ENCODE peak calls at places on chromosomes 2 and 18, in ten cellular contexts. S is naive B cell; X is activated T-cell treated with anti-CD3 and anti-CD28 coated beads for 1 hour; A is stimulated activated CD4-positive, alpha-beta T cell treated with anti-CD3 and anti-CD28 coated beads, Interleukin-2, amount 100 ng/mL, for 48 hours; T is omental fat pad; P is T follicular helper cell; I is midbrain; K is heart left ventricle; J is GM10248; Y is pancreas. M is an unnamed sample.

GRCh38 chr2:223626713-223627112 is 24.6 kb upstream of the SCG2 start:
- DNase-seq in J (no peak), X (no peak), T (no peak), Y (no peak), K (no peak), S (no peak), I (no peak), A (no peak), P (no peak), M (no peak)

GRCh38 chr2:71938108-71938507 is 209.6 kb downstream of the CYP26B1 start:
- DNase-seq in K (no peak), Y (no peak), P (no peak), S (no peak), A (no peak), X (no peak), J (no peak), I (no peak), T (no peak), M (no peak)

GRCh38 chr2:27303093-27304025 is 4.9 kb downstream of the UCN start:
- DNase-seq in T (no peak), X (peak), P (peak), J (peak), S (peak), K (peak), Y (peak), A (peak), I (peak), M (peak)

GRCh38 chr2:84640386-84640785 is 124.1 kb downstream of the DNAH6 start:
- DNase-seq in Y (no peak), K (no peak), P (no peak), J (no peak), A (no peak), S (no peak), T (no peak), X (no peak), I (no peak), M (no peak)

GRCh38 chr2:11742702-11743530 is 3.5 kb upstream of the LPIN1 start:
- DNase-seq in S (no peak), I (no peak), K (no peak), P (no peak), T (no peak), X (no peak), Y (no peak), J (no peak), A (no peak), M (no peak)

GRCh38 chr2:111698089-111698488 is 185.9 kb downstream of the ANAPC1 start:
- DNase-seq in K (no peak), X (no peak), S (no peak), A (no peak), P (no peak), Y (no peak), I (no peak), J (no peak), T (no peak), M (no peak)

GRCh38 chr2:135904590-135904989 is 28.3 kb upstream of the MCM6 start:
- DNase-seq in K (no peak), T (no peak), X (no peak), I (no peak), A (no peak), Y (no peak), J (no peak), S (no peak), P (no peak), M (no peak)

GRCh38 chr2:105734762-105735538 is 9.8 kb upstream of the NCK2 start:
- DNase-seq in A (no peak), T (no peak), X (no peak), I (no peak), K (no peak), Y (no peak), S (no peak), P (no peak), J (no peak), M (no peak)

GRCh38 chr18:8153887-8154583 is 455.2 kb upstream of the RAB12 start:
- DNase-seq in S (no peak), P (no peak), J (no peak), Y (no peak), X (no peak), I (no peak), K (no peak), A (no peak), T (no peak), M (no peak)

GRCh38 chr2:170191166-170191872 is 13.4 kb downstream of the MYO3B start:
- DNase-seq in Y (no peak), S (no peak), K (no peak), X (no peak), T (no peak), P (no peak), A (no peak), J (no peak), I (no peak), M (no peak)

GRCh38 chr2:231518771-231519170 is 11.5 kb downstream of the NMUR1 start:
- DNase-seq in K (no peak), Y (no peak), P (no peak), T (no peak), X (no peak), J (no peak), I (no peak), A (no peak), S (no peak), M (no peak)

GRCh38 chr2:192500550-192501200 is 305.9 kb upstream of the TMEFF2 start:
- DNase-seq in Y (no peak), I (no peak), S (no peak), A (no peak), P (no peak), T (no peak), X (no peak), K (no peak), J (no peak), M (no peak)

GRCh38 chr2:177756346-177756745 is 316.2 kb downstream of the PDE11A start:
- DNase-seq in A (no peak), P (no peak), I (no peak), X (no peak), Y (no peak), K (no peak), S (no peak), J (no peak), T (no peak), M (no peak)

GRCh38 chr2:26521054-26521912 is 43.4 kb upstream of the OTOF start:
- DNase-seq in S (no peak), K (peak), P (no peak), X (no peak), Y (no peak), J (peak), A (no peak), T (no peak), I (no peak), M (no peak)

GRCh38 chr2:70931376-70932000 is 4.2 kb upstream of the ATP6V1B1 start:
- DNase-seq in I (no peak), P (no peak), A (no peak), J (no peak), S (no peak), Y (no peak), K (no peak), X (no peak), T (no peak), M (peak)

GRCh38 chr2:100882645-100883613 is 63.0 kb downstream of the NPAS2 start:
- DNase-seq in A (no peak), X (no peak), Y (peak), I (no peak), S (no peak), P (no peak), K (no peak), J (no peak), T (no peak), M (no peak)

GRCh38 chr18:68549257-68549871 is 165.5 kb downstream of the TMX3 start:
- DNase-seq in S (no peak), X (no peak), Y (no peak), T (no peak), P (no peak), J (no peak), A (no peak), K (no peak), I (no peak), M (no peak)

GRCh38 chr2:65153515-65153914 is 23.6 kb upstream of the RAB1A start:
- DNase-seq in Y (no peak), J (no peak), P (no peak), K (no peak), S (no peak), X (no peak), A (no peak), I (no peak), T (no peak), M (no peak)

GRCh38 chr2:112033600-112033999 is 21.5 kb upstream of the TMEM87B start:
- DNase-seq in S (no peak), Y (no peak), K (no peak), A (no peak), X (no peak), J (no peak), P (no peak), I (no peak), T (no peak), M (no peak)

GRCh38 chr2:136004920-136005319 is 19.5 kb upstream of the DARS1 start:
- DNase-seq in T (no peak), P (no peak), S (no peak), I (no peak), J (no peak), X (no peak), A (no peak), Y (no peak), K (no peak), M (no peak)

GRCh38 chr2:46857871-46858696 is 57.5 kb downstream of the MCFD2 start:
- DNase-seq in X (no peak), A (no peak), S (no peak), P (no peak), Y (no peak), J (no peak), I (no peak), T (no peak), K (no peak), M (no peak)

GRCh38 chr2:9377461-9378097 is 45.7 kb downstream of the ITGB1BP1 start:
- DNase-seq in A (no peak), J (no peak), X (no peak), T (no peak), P (no peak), S (no peak), Y (no peak), K (no peak), I (no peak), M (no peak)

GRCh38 chr2:134791606-134792005 is 46.8 kb upstream of the ACMSD start:
- DNase-seq in S (no peak), J (no peak), P (no peak), I (peak), X (no peak), Y (no peak), K (no peak), A (no peak), T (no peak), M (no peak)

GRCh38 chr2:240231838-240232244 is 91.4 kb upstream of the OTOS start:
- DNase-seq in A (no peak), X (no peak), T (peak), K (peak), I (no peak), J (no peak), P (no peak), Y (no peak), S (no peak), M (no peak)

GRCh38 chr2:182248362-182248761 is 178.5 kb downstream of the PDE1A start:
- DNase-seq in I (no peak), K (peak), X (no peak), Y (no peak), S (no peak), J (no peak), P (no peak), T (no peak), A (no peak), M (no peak)

GRCh38 chr2:209208211-209208610 is 215.6 kb upstream of the MAP2 start:
- DNase-seq in I (peak), S (no peak), X (no peak), A (no peak), J (peak), T (no peak), K (no peak), Y (peak), P (no peak), M (peak)

M was measured in lung.